ENCODE peak calls at places on chromosomes 11 and 22, in ten cellular contexts. One of them, this sample, is unnamed.

GRCh38 chr11:74696488-74696887 is 34.7 kb downstream of the CHRDL2 start:
- DNase-seq in HT-29: no peak
- DNase-seq in activated CD4-positive, alpha-beta T cell treated with anti-CD3 and anti-CD28 coated beads for 24 hours: no peak
- DNase-seq in iPS-NIHi11: no peak
- DNase-seq in fibroblast of villous mesenchyme: peak
- DNase-seq in osteocyte: no peak
- DNase-seq in A172: no peak
- DNase-seq in psoas muscle: peak
- DNase-seq in NT2/D1: no peak
- DNase-seq in endodermal cell: peak
- DNase-seq in this sample: no peak

GRCh38 chr22:48960576-48960975 is 867.1 kb downstream of the BRD1 start:
- DNase-seq in HT-29: no peak
- DNase-seq in activated CD4-positive, alpha-beta T cell treated with anti-CD3 and anti-CD28 coated beads for 24 hours: no peak
- DNase-seq in iPS-NIHi11: no peak
- DNase-seq in fibroblast of villous mesenchyme: no peak
- DNase-seq in osteocyte: no peak
- DNase-seq in A172: no peak
- DNase-seq in psoas muscle: no peak
- DNase-seq in NT2/D1: no peak
- DNase-seq in endodermal cell: no peak
- DNase-seq in this sample: no peak

GRCh38 chr22:46356496-46357185 is 21.1 kb downstream of the TRMU start:
- DNase-seq in HT-29: no peak
- DNase-seq in activated CD4-positive, alpha-beta T cell treated with anti-CD3 and anti-CD28 coated beads for 24 hours: no peak
- DNase-seq in iPS-NIHi11: no peak
- DNase-seq in fibroblast of villous mesenchyme: no peak
- DNase-seq in osteocyte: no peak
- DNase-seq in A172: no peak
- DNase-seq in psoas muscle: no peak
- DNase-seq in NT2/D1: no peak
- DNase-seq in endodermal cell: no peak
- DNase-seq in this sample: no peak

GRCh38 chr11:61910473-61911123 is 6.8 kb downstream of the RAB3IL1 start:
- DNase-seq in HT-29: no peak
- DNase-seq in activated CD4-positive, alpha-beta T cell treated with anti-CD3 and anti-CD28 coated beads for 24 hours: no peak
- DNase-seq in iPS-NIHi11: no peak
- DNase-seq in fibroblast of villous mesenchyme: no peak
- DNase-seq in osteocyte: no peak
- DNase-seq in A172: no peak
- DNase-seq in psoas muscle: peak
- DNase-seq in NT2/D1: no peak
- DNase-seq in endodermal cell: peak
- DNase-seq in this sample: no peak

GRCh38 chr11:36034572-36035331 is 90.9 kb downstream of the LDLRAD3 start:
- DNase-seq in HT-29: peak
- DNase-seq in activated CD4-positive, alpha-beta T cell treated with anti-CD3 and anti-CD28 coated beads for 24 hours: no peak
- DNase-seq in iPS-NIHi11: no peak
- DNase-seq in fibroblast of villous mesenchyme: peak
- DNase-seq in osteocyte: no peak
- DNase-seq in A172: peak
- DNase-seq in psoas muscle: no peak
- DNase-seq in NT2/D1: no peak
- DNase-seq in endodermal cell: no peak
- DNase-seq in this sample: no peak

GRCh38 chr11:93817426-93818348 is 32.7 kb downstream of the VSTM5 start:
- DNase-seq in HT-29: no peak
- DNase-seq in activated CD4-positive, alpha-beta T cell treated with anti-CD3 and anti-CD28 coated beads for 24 hours: no peak
- DNase-seq in iPS-NIHi11: no peak
- DNase-seq in fibroblast of villous mesenchyme: no peak
- DNase-seq in osteocyte: no peak
- DNase-seq in A172: no peak
- DNase-seq in psoas muscle: no peak
- DNase-seq in NT2/D1: no peak
- DNase-seq in endodermal cell: no peak
- DNase-seq in this sample: no peak

GRCh38 chr11:18322818-18323570 is 627 bp downstream of the GTF2H1 start:
- DNase-seq in HT-29: peak
- DNase-seq in activated CD4-positive, alpha-beta T cell treated with anti-CD3 and anti-CD28 coated beads for 24 hours: no peak
- DNase-seq in iPS-NIHi11: peak
- DNase-seq in fibroblast of villous mesenchyme: no peak
- DNase-seq in osteocyte: no peak
- DNase-seq in A172: no peak
- DNase-seq in psoas muscle: no peak
- DNase-seq in NT2/D1: no peak
- DNase-seq in endodermal cell: no peak
- DNase-seq in this sample: no peak

GRCh38 chr11:6618117-6619020 is 853 bp downstream of the TPP1 start:
- DNase-seq in HT-29: peak
- DNase-seq in activated CD4-positive, alpha-beta T cell treated with anti-CD3 and anti-CD28 coated beads for 24 hours: no peak
- DNase-seq in iPS-NIHi11: no peak
- DNase-seq in fibroblast of villous mesenchyme: peak
- DNase-seq in osteocyte: no peak
- DNase-seq in A172: peak
- DNase-seq in psoas muscle: no peak
- DNase-seq in NT2/D1: no peak
- DNase-seq in endodermal cell: no peak
- DNase-seq in this sample: peak

GRCh38 chr11:21446939-21447590 is 745.8 kb upstream of the ANO5 start:
- DNase-seq in HT-29: no peak
- DNase-seq in activated CD4-positive, alpha-beta T cell treated with anti-CD3 and anti-CD28 coated beads for 24 hours: no peak
- DNase-seq in iPS-NIHi11: no peak
- DNase-seq in fibroblast of villous mesenchyme: no peak
- DNase-seq in osteocyte: no peak
- DNase-seq in A172: no peak
- DNase-seq in psoas muscle: no peak
- DNase-seq in NT2/D1: no peak
- DNase-seq in endodermal cell: no peak
- DNase-seq in this sample: no peak

GRCh38 chr11:126304457-126305072 is 705 bp downstream of the DCPS start:
- DNase-seq in HT-29: no peak
- DNase-seq in activated CD4-positive, alpha-beta T cell treated with anti-CD3 and anti-CD28 coated beads for 24 hours: no peak
- DNase-seq in iPS-NIHi11: no peak
- DNase-seq in fibroblast of villous mesenchyme: no peak
- DNase-seq in osteocyte: no peak
- DNase-seq in A172: no peak
- DNase-seq in psoas muscle: no peak
- DNase-seq in NT2/D1: no peak
- DNase-seq in endodermal cell: no peak
- DNase-seq in this sample: peak

GRCh38 chr11:46669606-46670243 is 30.7 kb downstream of the ARHGAP1 start:
- DNase-seq in HT-29: peak
- DNase-seq in activated CD4-positive, alpha-beta T cell treated with anti-CD3 and anti-CD28 coated beads for 24 hours: no peak
- DNase-seq in iPS-NIHi11: peak
- DNase-seq in fibroblast of villous mesenchyme: peak
- DNase-seq in osteocyte: no peak
- DNase-seq in A172: no peak
- DNase-seq in psoas muscle: no peak
- DNase-seq in NT2/D1: no peak
- DNase-seq in endodermal cell: peak
- DNase-seq in this sample: no peak

GRCh38 chr22:48750826-48751440 is 1076.7 kb downstream of the BRD1 start:
- DNase-seq in HT-29: no peak
- DNase-seq in activated CD4-positive, alpha-beta T cell treated with anti-CD3 and anti-CD28 coated beads for 24 hours: no peak
- DNase-seq in iPS-NIHi11: no peak
- DNase-seq in fibroblast of villous mesenchyme: no peak
- DNase-seq in osteocyte: peak
- DNase-seq in A172: no peak
- DNase-seq in psoas muscle: no peak
- DNase-seq in NT2/D1: no peak
- DNase-seq in endodermal cell: peak
- DNase-seq in this sample: peak

GRCh38 chr22:42432020-42432596 is at the start of gene NFAM1:
- DNase-seq in HT-29: no peak
- DNase-seq in activated CD4-positive, alpha-beta T cell treated with anti-CD3 and anti-CD28 coated beads for 24 hours: no peak
- DNase-seq in iPS-NIHi11: no peak
- DNase-seq in fibroblast of villous mesenchyme: no peak
- DNase-seq in osteocyte: no peak
- DNase-seq in A172: no peak
- DNase-seq in psoas muscle: peak
- DNase-seq in NT2/D1: no peak
- DNase-seq in endodermal cell: peak
- DNase-seq in this sample: no peak

GRCh38 chr11:115269193-115269592 is 235.0 kb downstream of the CADM1 start:
- DNase-seq in HT-29: no peak
- DNase-seq in activated CD4-positive, alpha-beta T cell treated with anti-CD3 and anti-CD28 coated beads for 24 hours: no peak
- DNase-seq in iPS-NIHi11: no peak
- DNase-seq in fibroblast of villous mesenchyme: no peak
- DNase-seq in osteocyte: no peak
- DNase-seq in A172: no peak
- DNase-seq in psoas muscle: no peak
- DNase-seq in NT2/D1: no peak
- DNase-seq in endodermal cell: no peak
- DNase-seq in this sample: no peak

GRCh38 chr11:64763804-64764611 is 4.2 kb upstream of the PYGM start:
- DNase-seq in HT-29: no peak
- DNase-seq in activated CD4-positive, alpha-beta T cell treated with anti-CD3 and anti-CD28 coated beads for 24 hours: no peak
- DNase-seq in iPS-NIHi11: no peak
- DNase-seq in fibroblast of villous mesenchyme: no peak
- DNase-seq in osteocyte: no peak
- DNase-seq in A172: no peak
- DNase-seq in psoas muscle: no peak
- DNase-seq in NT2/D1: no peak
- DNase-seq in endodermal cell: no peak
- DNase-seq in this sample: no peak

GRCh38 chr11:117421471-117421870 is 93.8 kb downstream of the CEP164 start:
- DNase-seq in HT-29: no peak
- DNase-seq in activated CD4-positive, alpha-beta T cell treated with anti-CD3 and anti-CD28 coated beads for 24 hours: no peak
- DNase-seq in iPS-NIHi11: no peak
- DNase-seq in fibroblast of villous mesenchyme: no peak
- DNase-seq in osteocyte: no peak
- DNase-seq in A172: no peak
- DNase-seq in psoas muscle: no peak
- DNase-seq in NT2/D1: no peak
- DNase-seq in endodermal cell: peak
- DNase-seq in this sample: no peak

GRCh38 chr11:75938543-75938942 is 123.5 kb downstream of the UVRAG start:
- DNase-seq in HT-29: no peak
- DNase-seq in activated CD4-positive, alpha-beta T cell treated with anti-CD3 and anti-CD28 coated beads for 24 hours: no peak
- DNase-seq in iPS-NIHi11: no peak
- DNase-seq in fibroblast of villous mesenchyme: peak
- DNase-seq in osteocyte: no peak
- DNase-seq in A172: no peak
- DNase-seq in psoas muscle: no peak
- DNase-seq in NT2/D1: no peak
- DNase-seq in endodermal cell: no peak
- DNase-seq in this sample: no peak

GRCh38 chr22:38728899-38729796 is 23.4 kb downstream of the GTPBP1 start:
- DNase-seq in HT-29: no peak
- DNase-seq in activated CD4-positive, alpha-beta T cell treated with anti-CD3 and anti-CD28 coated beads for 24 hours: no peak
- DNase-seq in iPS-NIHi11: no peak
- DNase-seq in fibroblast of villous mesenchyme: no peak
- DNase-seq in osteocyte: no peak
- DNase-seq in A172: no peak
- DNase-seq in psoas muscle: no peak
- DNase-seq in NT2/D1: no peak
- DNase-seq in endodermal cell: no peak
- DNase-seq in this sample: no peak

GRCh38 chr11:125892994-125893393 is 5.5 kb downstream of the HYLS1 start:
- DNase-seq in HT-29: no peak
- DNase-seq in activated CD4-positive, alpha-beta T cell treated with anti-CD3 and anti-CD28 coated beads for 24 hours: no peak
- DNase-seq in iPS-NIHi11: no peak
- DNase-seq in fibroblast of villous mesenchyme: no peak
- DNase-seq in osteocyte: no peak
- DNase-seq in A172: no peak
- DNase-seq in psoas muscle: no peak
- DNase-seq in NT2/D1: no peak
- DNase-seq in endodermal cell: no peak
- DNase-seq in this sample: no peak

GRCh38 chr22:46582281-46582811 is 37.8 kb upstream of the GRAMD4 start:
- DNase-seq in HT-29: no peak
- DNase-seq in activated CD4-positive, alpha-beta T cell treated with anti-CD3 and anti-CD28 coated beads for 24 hours: no peak
- DNase-seq in iPS-NIHi11: no peak
- DNase-seq in fibroblast of villous mesenchyme: no peak
- DNase-seq in osteocyte: no peak
- DNase-seq in A172: no peak
- DNase-seq in psoas muscle: no peak
- DNase-seq in NT2/D1: no peak
- DNase-seq in endodermal cell: no peak
- DNase-seq in this sample: no peak

GRCh38 chr11:62133328-62134065 is 9.7 kb downstream of the INCENP start:
- DNase-seq in HT-29: no peak
- DNase-seq in activated CD4-positive, alpha-beta T cell treated with anti-CD3 and anti-CD28 coated beads for 24 hours: no peak
- DNase-seq in iPS-NIHi11: no peak
- DNase-seq in fibroblast of villous mesenchyme: no peak
- DNase-seq in osteocyte: no peak
- DNase-seq in A172: no peak
- DNase-seq in psoas muscle: no peak
- DNase-seq in NT2/D1: no peak
- DNase-seq in endodermal cell: no peak
- DNase-seq in this sample: no peak

GRCh38 chr11:83564845-83565244 is 278.7 kb upstream of the CCDC90B start:
- DNase-seq in HT-29: no peak
- DNase-seq in activated CD4-positive, alpha-beta T cell treated with anti-CD3 and anti-CD28 coated beads for 24 hours: no peak
- DNase-seq in iPS-NIHi11: no peak
- DNase-seq in fibroblast of villous mesenchyme: no peak
- DNase-seq in osteocyte: no peak
- DNase-seq in A172: no peak
- DNase-seq in psoas muscle: no peak
- DNase-seq in NT2/D1: no peak
- DNase-seq in endodermal cell: no peak
- DNase-seq in this sample: no peak

This sample was measured in stimulated activated effector memory CD8-positive, alpha-beta T cell treated with anti-CD3 and anti-CD28 coated beads, Interleukin-12 subunit alpha, Interleukin-12 subunit beta, amount 100 ng/mL, for 72 hours.